ENCODE peak calls at places on chromosomes 1 and 21, in four cellular contexts. F is iPS-NIHi11, Y is iris pigment epithelial cell, E is skeletal muscle cell. K is an unnamed sample.

GRCh38 chr1:38454749-38455441 is 404.7 kb downstream of the RRAGC start:
- DNase-seq in F (no peak), Y (no peak), E (no peak), K (no peak)

GRCh38 chr1:66339944-66340343 is 194.0 kb upstream of the SGIP1 start:
- DNase-seq in F (no peak), Y (no peak), E (no peak), K (no peak)

GRCh38 chr21:33026299-33026858 is 644 bp downstream of the OLIG2 start:
- DNase-seq in F (no peak), Y (no peak), E (no peak), K (no peak)

GRCh38 chr1:156797212-156797871 is 19.3 kb downstream of the SH2D2A start:
- DNase-seq in F (peak; percentile 72), Y (peak; percentile 69), E (no peak), K (no peak)

GRCh38 chr1:33420870-33421775 is 9.8 kb downstream of the PHC2 start:
- DNase-seq in F (no peak), Y (peak; percentile 66), E (no peak), K (no peak)

GRCh38 chr21:45334134-45334533 is 46.4 kb upstream of the POFUT2 start:
- DNase-seq in F (no peak), Y (no peak), E (no peak), K (no peak)

GRCh38 chr1:246035060-246035531 is 472.0 kb downstream of the SMYD3 start:
- DNase-seq in F (no peak), Y (no peak), E (no peak), K (no peak)

GRCh38 chr1:67892451-67893125 is 59.3 kb upstream of the GNG12 start:
- DNase-seq in F (no peak), Y (no peak), E (no peak), K (no peak)

GRCh38 chr1:162387226-162388082 is 5.9 kb downstream of the C1orf226 start:
- DNase-seq in F (no peak), Y (no peak), E (no peak), K (peak; percentile 40)

GRCh38 chr1:58620926-58621325 is 43.9 kb upstream of the TACSTD2 start:
- DNase-seq in F (no peak), Y (no peak), E (no peak), K (no peak)

GRCh38 chr1:188652678-188653077 is 1823.9 kb downstream of the PLA2G4A start:
- DNase-seq in F (no peak), Y (peak; percentile 89), E (peak; percentile 39), K (no peak)

GRCh38 chr21:29217818-29218252 is 80.9 kb upstream of the BACH1 start:
- DNase-seq in F (no peak), Y (peak; percentile 98), E (peak; percentile 96), K (no peak)

GRCh38 chr1:77757616-77758015 is 2.0 kb downstream of the USP33 start:
- DNase-seq in F (no peak), Y (peak; percentile 85), E (peak; percentile 27), K (no peak)

GRCh38 chr1:46487818-46488218 is 1.8 kb upstream of the DMBX1 start:
- DNase-seq in F (peak; percentile 68), Y (peak; percentile 10), E (no peak), K (peak; percentile 82)

GRCh38 chr1:24949331-24949881 is 19.3 kb upstream of the RUNX3 start:
- DNase-seq in F (no peak), Y (peak; percentile 46), E (peak; percentile 43), K (no peak)

GRCh38 chr1:16163882-16164820 is 8.3 kb upstream of the EPHA2 start:
- DNase-seq in F (no peak), Y (peak; percentile 98), E (peak; percentile 93), K (no peak)

GRCh38 chr1:145977486-145978476 is 13.3 kb downstream of the POLR3GL start:
- DNase-seq in F (peak; percentile 80), Y (peak; percentile 83), E (peak; percentile 58), K (peak; percentile 71)

GRCh38 chr1:156394835-156395461 is 25.9 kb downstream of the RHBG start:
- DNase-seq in F (no peak), Y (no peak), E (no peak), K (no peak)

GRCh38 chr1:16212251-16212961 is at the start of gene ARHGEF19:
- DNase-seq in F (peak; percentile 51), Y (no peak), E (no peak), K (no peak)

K was measured in ecto neural progenitor cell.